ENCODE peak calls at places on chromosomes 4 and X, in nine cellular contexts. J is Caco-2, V is body of pancreas, O is neuronal stem cell, Z is neural progenitor cell, E is SJCRH30, C is upper lobe of right lung, W is IMR-90, B is left lung. H is an unnamed sample. For H3K9me3, the result is how much of the 10 kb centered on the place peaks cover.

GRCh38 chr4:159010563-159011260 is 92.2 kb upstream of the RAPGEF2 start:
- DNase-seq in O (no peak), V (peak), C (peak), E (no peak), Z (no peak), B (peak), W (peak), J (no peak), H (no peak)

GRCh38 chrX:97876697-97877407 is 993.1 kb downstream of the RPA4 start:
- DNase-seq in B (no peak), E (no peak), C (no peak), W (no peak), Z (no peak), O (no peak), J (no peak), V (no peak), H (no peak)

GRCh38 chr4:8278421-8279287 is 9.1 kb downstream of the HTRA3 start:
- DNase-seq in O (no peak), W (peak), J (no peak), E (no peak), Z (no peak), V (no peak), B (peak), C (peak), H (no peak)

GRCh38 chr4:159549092-159549491 is 446.2 kb downstream of the RAPGEF2 start:
- DNase-seq in W (peak), Z (no peak), J (no peak), E (peak), B (no peak), C (no peak), V (no peak), O (no peak), H (no peak)

GRCh38 chr4:73573794-73574528 is 46.3 kb downstream of the RASSF6 start:
- DNase-seq in Z (peak), C (no peak), J (peak), E (peak), O (peak), B (peak), W (peak), V (peak), H (no peak)

GRCh38 chr4:138112389-138112788 is 129.8 kb downstream of the SLC7A11 start:
- DNase-seq in O (no peak), B (no peak), C (no peak), Z (no peak), J (no peak), V (no peak), E (no peak), W (no peak), H (no peak)

GRCh38 chr4:102732678-102733445 is 27.9 kb downstream of the MANBA start:
- DNase-seq in Z (no peak), C (no peak), W (no peak), B (no peak), V (no peak), O (no peak), J (no peak), E (no peak), H (no peak)

GRCh38 chrX:154600962-154601374 is 16.0 kb downstream of the CTAG1A start:
- DNase-seq in E (no peak), J (no peak), W (no peak), V (no peak), B (peak), Z (no peak), O (no peak), C (no peak), H (no peak)

GRCh38 chr4:106032851-106033286 is 137.6 kb downstream of the NPNT start:
- DNase-seq in E (peak), V (no peak), C (no peak), B (no peak), Z (no peak), O (no peak), J (no peak), W (no peak), H (no peak)

GRCh38 chrX:110268875-110269274 is 49.0 kb downstream of the AMMECR1 start:
- DNase-seq in J (no peak), B (no peak), Z (no peak), V (no peak), O (no peak), E (no peak), W (no peak), C (no peak), H (no peak)

GRCh38 chr4:149768477-149768876 is 47.2 kb downstream of the IQCM start:
- DNase-seq in W (no peak), Z (no peak), B (no peak), V (no peak), J (no peak), E (no peak), O (no peak), C (no peak), H (no peak)

GRCh38 chr4:8817081-8817812 is 54.4 kb downstream of the HMX1 start:
- DNase-seq in Z (no peak), V (peak), J (peak), O (no peak), W (no peak), C (peak), B (peak), E (no peak), H (no peak)

GRCh38 chrX:338281-338835 is 19.8 kb upstream of the GTPBP6 start:
- DNase-seq in E (no peak), O (no peak), J (no peak), B (peak), W (no peak), C (peak), V (no peak), Z (no peak), H (no peak)

DNA sequence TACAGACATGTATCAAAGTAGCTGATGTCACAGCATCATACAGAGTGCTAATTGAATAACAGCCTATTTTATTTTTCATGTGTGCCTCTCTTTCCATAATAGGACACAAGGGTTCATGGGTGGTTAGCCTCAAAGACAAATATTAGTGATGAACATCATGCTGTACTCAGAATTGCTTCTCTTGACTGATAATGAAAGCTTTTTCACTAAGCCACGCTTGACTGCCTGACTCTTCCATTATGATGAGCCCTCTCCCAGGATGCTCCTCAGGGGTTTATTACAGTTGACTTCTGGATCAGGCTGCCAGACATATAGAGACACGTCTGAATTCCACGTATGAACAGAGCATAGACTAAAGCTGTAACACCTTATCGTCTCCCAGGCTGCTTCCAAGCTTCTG is 2757.5 kb downstream of the PCDH7 start:
- DNase-seq in O (no peak), B (no peak), J (no peak), E (no peak), Z (no peak), W (no peak), V (no peak), C (no peak), H (no peak)
- H3K9me3 ChIP-seq in O (under half), B (under half), J (under half), E (under half), Z (under half), W (under half), V (under half), C (under half), H (under half)

GRCh38 chrX:54842638-54843037 is 35.1 kb downstream of the MAGED2 start:
- DNase-seq in J (no peak), C (no peak), Z (no peak), B (no peak), O (no peak), W (no peak), V (no peak), E (no peak), H (no peak)
- H3K9me3 ChIP-seq in J (under half), C (under half), Z (under half), B (under half), O (under half), W (under half), V (under half), E (under half), H (under half)

GRCh38 chr4:172631832-172632231 is 536.8 kb upstream of the GALNT7 start:
- DNase-seq in V (no peak), J (no peak), W (no peak), C (no peak), Z (no peak), E (no peak), B (no peak), O (no peak), H (no peak)
- H3K9me3 ChIP-seq in V (under half), J (under half), W (under half), C (under half), Z (under half), E (under half), B (under half), O (under half), H (under half)

GRCh38 chr4:172688536-172688935 is 480.1 kb upstream of the GALNT7 start:
- DNase-seq in Z (no peak), V (no peak), E (no peak), J (no peak), B (no peak), O (no peak), W (no peak), C (no peak), H (no peak)
- H3K9me3 ChIP-seq in Z (under half), V (under half), E (under half), J (under half), B (under half), O (under half), W (under half), C (under half), H (under half)

DNA sequence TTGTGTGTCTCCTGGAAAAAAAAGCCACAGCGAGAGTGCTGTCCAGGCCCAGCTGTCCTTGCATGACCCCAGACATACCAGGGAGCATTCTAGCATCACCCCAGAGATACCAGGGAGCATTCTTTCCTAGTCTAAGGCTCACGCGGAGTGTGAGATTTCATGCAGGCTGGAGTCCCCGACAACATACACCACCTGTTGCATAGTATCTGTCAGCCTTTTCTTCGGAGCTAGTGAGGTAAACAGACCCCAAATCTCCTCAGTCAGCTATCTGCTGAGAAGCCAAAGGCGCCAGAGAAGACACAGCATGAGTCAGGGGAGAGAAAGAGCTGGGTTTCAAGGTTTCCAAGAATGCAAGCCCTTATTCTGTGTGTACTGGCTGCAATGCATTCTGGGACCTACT is 23.1 kb upstream of the ZXDA start:
- DNase-seq in O (no peak), Z (no peak), V (no peak), W (no peak), J (no peak), B (no peak), C (no peak), E (peak), H (no peak)
- H3K9me3 ChIP-seq in O (under half), Z (under half), V (under half), W (under half), J (under half), B (under half), C (under half), E (under half), H (under half)

DNA sequence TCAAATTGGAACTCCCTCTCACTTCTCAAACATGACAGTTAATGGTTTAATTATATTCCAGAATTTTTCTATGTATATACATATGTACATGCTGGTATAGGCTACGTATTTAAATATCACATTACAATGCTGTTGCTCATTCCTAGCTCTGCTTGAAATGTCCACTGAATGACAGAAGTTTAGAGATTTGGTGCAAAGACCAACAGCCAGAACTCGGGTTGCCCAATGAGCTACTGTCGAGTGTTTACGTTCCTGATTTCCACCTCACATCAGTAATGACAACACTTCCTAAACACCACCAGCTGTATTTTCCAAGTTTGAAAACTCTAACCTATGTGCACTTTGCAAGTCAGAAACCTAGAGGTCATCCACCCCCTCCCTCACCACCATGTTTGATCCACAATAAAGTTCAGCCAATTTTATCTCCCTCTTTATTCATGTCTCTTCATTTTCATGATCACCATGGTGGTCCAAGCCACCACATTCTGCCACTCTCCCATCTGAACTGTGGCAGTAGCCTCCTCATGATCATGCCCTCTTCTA is 49.3 kb upstream of the RPL34 start:
- DNase-seq in C (no peak), V (no peak), O (no peak), E (no peak), B (no peak), W (peak), Z (no peak), J (no peak), H (no peak)
- H3K9me3 ChIP-seq in C (under half), V (under half), O (under half), E (under half), B (under half), W (under half), Z (under half), J (under half), H (under half)

GRCh38 chr4:139440971-139441370 is 12.9 kb upstream of the RAB33B start:
- DNase-seq in E (no peak), W (peak), J (no peak), O (no peak), B (no peak), Z (no peak), C (no peak), V (no peak), H (no peak)

GRCh38 chr4:139438141-139438540 is 15.8 kb upstream of the RAB33B start:
- DNase-seq in C (no peak), V (no peak), W (no peak), E (no peak), Z (no peak), J (no peak), B (no peak), O (no peak), H (no peak)

DNA sequence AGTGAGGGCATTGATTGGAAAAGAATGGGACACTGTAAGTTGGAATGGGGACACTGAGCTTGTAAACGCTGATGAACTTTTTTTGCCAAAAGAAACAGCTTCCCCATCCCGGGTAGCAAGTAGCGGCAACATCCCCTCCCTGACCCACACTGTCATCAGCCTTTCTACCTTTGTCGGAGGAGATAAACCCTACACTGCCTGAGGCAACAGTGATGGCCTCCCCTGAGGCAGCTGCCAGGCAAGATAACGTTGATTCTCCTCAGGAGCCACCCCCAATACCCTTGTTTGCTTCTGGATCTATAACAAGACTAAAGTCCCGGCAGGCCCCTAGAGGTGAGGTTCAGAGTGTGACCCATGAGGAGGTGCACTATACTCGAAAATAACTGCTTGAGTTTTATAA is 10.3 kb upstream of the RAB33B start:
- DNase-seq in Z (no peak), C (no peak), W (no peak), J (no peak), E (no peak), V (no peak), O (no peak), B (no peak), H (no peak)
- H3K9me3 ChIP-seq in Z (under half), C (under half), W (under half), J (under half), E (under half), V (under half), O (under half), B (under half), H (under half)

DNA sequence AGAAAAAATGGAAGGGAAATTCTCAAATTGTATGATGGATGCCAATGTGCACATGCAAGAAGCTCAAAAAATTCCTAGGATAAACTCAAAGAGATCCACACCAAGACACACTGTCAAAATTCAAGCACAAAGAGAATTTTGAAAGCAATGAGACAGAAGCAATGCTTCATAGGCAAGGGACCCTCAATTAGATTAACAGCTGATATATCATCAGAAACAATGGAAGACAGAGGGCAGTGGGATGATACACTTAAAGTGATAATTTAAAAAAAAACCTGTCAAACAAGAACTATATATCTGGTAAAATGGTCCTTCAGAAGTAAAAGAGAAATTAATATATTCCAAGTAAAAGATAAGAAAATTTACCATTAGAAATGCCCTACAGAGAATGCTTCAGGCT is 306.3 kb upstream of the PCDH7 start:
- DNase-seq in O (no peak), J (no peak), W (no peak), E (peak), Z (no peak), B (no peak), C (no peak), V (no peak), H (no peak)
- H3K9me3 ChIP-seq in O (under half), J (under half), W (under half), E (under half), Z (under half), B (under half), C (under half), V (under half), H (under half)

GRCh38 chr4:100359433-100359832 is 158.4 kb downstream of the EMCN start:
- DNase-seq in J (no peak), O (no peak), Z (no peak), C (no peak), V (no peak), E (no peak), B (no peak), W (no peak), H (no peak)

GRCh38 chr4:100360211-100360610 is 157.6 kb downstream of the EMCN start:
- DNase-seq in V (no peak), Z (no peak), C (no peak), J (no peak), E (no peak), B (no peak), W (no peak), O (no peak), H (no peak)

GRCh38 chr4:100362363-100362762 is 155.5 kb downstream of the EMCN start:
- DNase-seq in V (no peak), W (peak), E (no peak), B (no peak), O (no peak), J (no peak), C (no peak), Z (no peak), H (no peak)

GRCh38 chr4:100357542-100357941 is 160.3 kb downstream of the EMCN start:
- DNase-seq in B (no peak), E (no peak), V (no peak), O (no peak), C (no peak), W (no peak), Z (no peak), J (no peak), H (no peak)

DNA sequence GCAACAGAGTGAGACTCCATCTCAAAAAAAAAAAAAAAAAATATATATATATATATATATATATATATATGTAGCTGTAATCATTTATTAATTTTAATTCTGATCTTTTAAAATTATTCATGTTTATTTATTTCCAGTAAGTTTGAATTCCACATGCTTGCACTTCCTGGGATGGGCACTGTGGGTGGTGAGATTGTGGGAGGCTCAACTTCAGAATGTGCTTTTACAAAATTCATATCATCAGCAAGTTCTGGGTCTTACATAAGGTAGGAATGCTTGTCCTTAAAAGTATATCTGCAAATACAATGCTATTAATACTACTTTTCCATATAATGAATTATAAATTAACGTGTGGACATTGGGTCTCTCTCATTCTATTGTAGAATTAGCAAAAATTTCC is 156.5 kb downstream of the EMCN start:
- DNase-seq in C (no peak), Z (no peak), W (no peak), B (no peak), E (no peak), J (no peak), V (no peak), O (no peak), H (no peak)
- H3K9me3 ChIP-seq in C (under half), Z (under half), W (under half), B (under half), E (under half), J (under half), V (under half), O (under half), H (under half)

GRCh38 chr4:633976-634598 is 8.7 kb downstream of the PDE6B start:
- DNase-seq in E (no peak), W (no peak), Z (no peak), J (peak), B (no peak), V (no peak), O (no peak), C (peak), H (no peak)

GRCh38 chr4:633406-633805 is 8.0 kb downstream of the PDE6B start:
- DNase-seq in C (peak), E (no peak), J (no peak), B (no peak), Z (no peak), O (no peak), V (no peak), W (no peak), H (no peak)

GRCh38 chr4:634599-634985 is 9.2 kb downstream of the PDE6B start:
- DNase-seq in V (no peak), Z (no peak), E (no peak), W (no peak), C (no peak), J (peak), B (no peak), O (no peak), H (no peak)

GRCh38 chr4:632391-632790 is 7.0 kb downstream of the PDE6B start:
- DNase-seq in E (no peak), W (no peak), J (no peak), B (no peak), O (no peak), Z (no peak), V (no peak), C (no peak), H (no peak)

DNA sequence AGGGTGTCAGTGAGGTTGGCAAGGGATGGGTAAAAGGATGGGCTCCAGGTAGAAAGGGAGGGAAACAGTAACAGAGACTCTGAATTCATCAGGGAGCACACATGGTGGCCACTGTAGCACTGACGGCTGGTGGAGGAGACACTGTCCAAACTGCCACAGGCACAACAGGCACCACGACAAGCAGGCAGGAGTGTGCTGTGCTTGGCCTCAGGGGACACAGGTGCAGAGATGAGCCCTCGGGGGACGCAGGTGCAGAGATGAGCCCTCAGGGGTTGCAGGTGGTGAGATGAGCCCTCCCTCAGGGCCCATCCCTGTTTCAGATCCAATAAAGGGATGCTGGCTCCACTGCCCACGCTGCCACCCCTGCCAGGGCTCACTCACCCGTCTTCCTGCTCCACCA is 7.6 kb downstream of the PDE6B start:
- DNase-seq in V (no peak), C (peak), J (peak), B (no peak), Z (no peak), W (no peak), O (no peak), E (no peak), H (no peak)
- H3K9me3 ChIP-seq in V (under half), C (under half), J (under half), B (under half), Z (under half), W (under half), O (under half), E (under half), H (under half)